ENCODE peak calls at places on chromosomes 7 and 10, in six cellular contexts. U is IMR-90, M is mesenchymal stem cell, S is trophoblast cell, D is neuronal stem cell, A is H1. L is an unnamed sample.

GRCh38 chr10:110398419-110399162 is 93.9 kb upstream of the SMNDC1 start:
- DNase-seq in U (peak; percentile 98), M (peak; percentile 97), S (peak; percentile 32), D (no peak), A (no peak), L (no peak)

GRCh38 chr7:5255832-5256231 is 26.9 kb upstream of the SLC29A4 start:
- DNase-seq in U (no peak), M (no peak), S (no peak), D (no peak), A (no peak), L (no peak)

GRCh38 chr10:75492151-75492550 is 60.7 kb downstream of the LRMDA start:
- DNase-seq in U (no peak), M (no peak), S (no peak), D (no peak), A (no peak), L (no peak)

GRCh38 chr7:5479133-5479745 is 55.6 kb upstream of the TNRC18 start:
- DNase-seq in U (peak; percentile 31), M (peak; percentile 87), S (no peak), D (no peak), A (no peak), L (no peak)

GRCh38 chr10:13158401-13158800 is 3.0 kb upstream of the MCM10 start:
- DNase-seq in U (no peak), M (no peak), S (peak; percentile 21), D (no peak), A (no peak), L (no peak)

GRCh38 chr7:76310102-76310957 is 7.9 kb downstream of the HSPB1 start:
- DNase-seq in U (no peak), M (no peak), S (no peak), D (no peak), A (no peak), L (no peak)

GRCh38 chr10:43230101-43230908 is 36.6 kb downstream of the RASGEF1A start:
- DNase-seq in U (no peak), M (no peak), S (no peak), D (no peak), A (no peak), L (peak; percentile 33)

GRCh38 chr10:66940950-66941349 is 15.1 kb downstream of the LRRTM3 start:
- DNase-seq in U (no peak), M (no peak), S (no peak), D (no peak), A (no peak), L (no peak)

GRCh38 chr7:2641406-2642393 is 9.9 kb downstream of the TTYH3 start:
- DNase-seq in U (peak; percentile 97), M (peak; percentile 98), S (peak; percentile 95), D (peak; percentile 88), A (no peak), L (peak; percentile 93)

DNA sequence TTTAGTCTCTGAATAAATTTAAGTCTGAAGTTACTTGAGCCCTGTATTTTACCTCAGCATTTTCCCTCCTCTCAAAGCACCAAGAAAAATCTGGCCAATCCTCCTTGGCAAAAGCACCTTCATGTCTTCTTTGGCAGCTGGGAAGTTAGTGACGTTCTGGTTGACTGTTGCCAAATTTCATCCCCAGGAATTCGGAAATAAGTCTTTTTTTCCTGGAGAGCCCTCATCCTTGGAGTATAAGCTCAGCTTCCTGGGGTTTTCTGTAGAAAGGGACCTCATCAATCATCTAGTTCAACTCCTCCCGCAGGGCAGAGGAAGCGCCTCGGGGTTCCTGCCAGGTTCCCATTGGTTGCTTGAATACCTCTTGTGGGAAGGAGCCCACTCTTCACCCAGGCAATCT is 377.6 kb downstream of the PHTF2 start:
- DNase-seq in U (peak; percentile 41), M (no peak), S (no peak), D (no peak), A (no peak), L (no peak)
- H3K14ac ChIP-seq in U (no peak overlapping the region), M (no peak overlapping the region), S (no peak overlapping the region), D (no peak overlapping the region), A (no peak overlapping the region), L (no peak overlapping the region)

DNA sequence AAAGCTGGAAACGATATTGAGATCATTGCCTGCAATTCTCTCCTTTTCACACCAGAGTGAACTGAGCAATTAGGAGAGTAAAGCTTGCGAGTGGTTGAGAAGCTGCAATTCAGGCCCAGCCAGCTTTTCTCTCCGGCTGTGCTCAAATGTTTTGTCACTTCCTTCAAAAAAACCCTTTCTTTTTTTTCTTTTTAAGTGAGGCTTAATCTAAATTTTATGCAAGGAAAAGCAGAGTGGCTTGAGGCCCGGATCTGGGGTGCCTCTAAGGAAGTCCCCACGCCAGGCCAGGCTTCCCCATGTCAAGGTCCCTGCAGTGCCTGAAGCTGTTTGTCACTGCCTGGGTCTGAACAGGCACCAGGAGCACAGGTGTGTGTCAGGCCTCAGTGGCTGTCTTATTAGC is 433.9 kb downstream of the GLRX3 start:
- DNase-seq in U (no peak), M (no peak), S (no peak), D (no peak), A (no peak), L (no peak)
- H3K14ac ChIP-seq in U (no peak overlapping the region), M (no peak overlapping the region), S (no peak overlapping the region), D (no peak overlapping the region), A (no peak overlapping the region), L (peak overlapping the region; percentile 55)

GRCh38 chr7:101746311-101746710 is 71.1 kb upstream of the CUX1 start:
- DNase-seq in U (no peak), M (no peak), S (no peak), D (no peak), A (no peak), L (no peak)
- H3K14ac ChIP-seq in U (no peak overlapping the region), M (no peak overlapping the region), S (no peak overlapping the region), D (no peak overlapping the region), A (no peak overlapping the region), L (no peak overlapping the region)

DNA sequence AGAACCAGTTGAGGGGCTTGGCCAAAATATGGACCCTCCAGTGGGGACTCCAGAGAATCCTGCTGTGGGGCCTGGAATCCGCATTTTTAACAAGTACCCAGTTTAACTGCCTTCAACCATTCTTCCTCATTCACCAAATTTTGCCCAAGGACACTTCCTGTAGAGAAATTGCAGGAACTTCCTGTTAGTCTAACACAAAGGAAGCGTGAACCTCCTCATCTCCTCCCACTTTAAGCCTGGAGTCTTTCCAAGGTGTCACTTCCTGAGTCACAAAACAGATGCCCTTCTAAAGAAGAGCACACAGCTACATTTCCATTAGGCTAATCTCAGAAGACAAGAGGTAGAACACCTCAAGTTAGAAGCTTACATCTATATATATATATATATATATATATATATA is 188.4 kb downstream of the PPP1R17 start:
- DNase-seq in U (no peak), M (no peak), S (no peak), D (no peak), A (no peak), L (no peak)
- H3K14ac ChIP-seq in U (no peak overlapping the region), M (no peak overlapping the region), S (no peak overlapping the region), D (no peak overlapping the region), A (no peak overlapping the region), L (no peak overlapping the region)

DNA sequence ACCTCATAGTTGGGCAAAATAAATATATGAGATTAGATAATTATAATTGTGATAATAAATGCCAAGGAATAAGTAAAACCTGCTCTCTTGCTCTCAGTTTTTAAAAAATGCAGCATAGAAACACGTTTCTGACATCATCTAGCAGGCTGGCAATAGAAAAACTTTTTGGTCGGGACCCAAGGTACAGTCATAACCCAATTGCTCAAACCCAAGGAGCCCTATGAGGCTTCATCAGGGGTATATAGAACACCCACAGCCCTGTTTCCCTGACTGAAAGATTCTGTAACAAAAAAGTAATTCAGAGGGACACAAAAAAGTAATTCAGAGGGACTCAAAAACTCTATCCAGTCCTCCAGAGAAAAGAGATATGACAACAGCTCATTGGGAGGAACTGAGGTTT is 3.8 kb downstream of the PDE1C start:
- DNase-seq in U (no peak), M (no peak), S (no peak), D (no peak), A (no peak), L (no peak)
- H3K14ac ChIP-seq in U (no peak overlapping the region), M (no peak overlapping the region), S (no peak overlapping the region), D (no peak overlapping the region), A (no peak overlapping the region), L (no peak overlapping the region)

L was measured in H9.